ENCODE peak calls at places on chromosome 3, in seven cellular contexts. One of them, this sample, is unnamed.
A peak's percentile ranks its signal among the peaks of the same experiment; 100 is the strongest.

GRCh38 chr3:101928890-101929289 is 79.6 kb downstream of the NFKBIZ start:
- DNase-seq in stimulated activated CD4-positive, alpha-beta T cell treated with anti-CD3 and anti-CD28 coated beads, Interleukin-2, amount 100 ng/mL, for 24 hours: no peak
- DNase-seq in left lobe of liver: no peak
- DNase-seq in AG04450: no peak
- DNase-seq in cerebellar cortex: no peak
- DNase-seq in T-helper 17 cell: no peak
- DNase-seq in tibial artery: no peak
- DNase-seq in this sample: no peak

GRCh38 chr3:13482106-13482690 is 2.1 kb downstream of the HDAC11 start:
- DNase-seq in T-helper 17 cell: no peak
- DNase-seq in cerebellar cortex: no peak
- DNase-seq in stimulated activated CD4-positive, alpha-beta T cell treated with anti-CD3 and anti-CD28 coated beads, Interleukin-2, amount 100 ng/mL, for 24 hours: no peak
- DNase-seq in tibial artery: no peak
- DNase-seq in AG04450: no peak
- DNase-seq in left lobe of liver: no peak
- DNase-seq in this sample: no peak

GRCh38 chr3:127732879-127733350 is 60.2 kb downstream of the ABTB1 start:
- DNase-seq in tibial artery: no peak
- DNase-seq in cerebellar cortex: no peak
- DNase-seq in T-helper 17 cell: no peak
- DNase-seq in left lobe of liver: no peak
- DNase-seq in stimulated activated CD4-positive, alpha-beta T cell treated with anti-CD3 and anti-CD28 coated beads, Interleukin-2, amount 100 ng/mL, for 24 hours: no peak
- DNase-seq in AG04450: no peak
- DNase-seq in this sample: no peak

GRCh38 chr3:148319161-148319915 is 378.4 kb upstream of the AGTR1 start:
- DNase-seq in AG04450: peak; percentile 44
- DNase-seq in T-helper 17 cell: no peak
- DNase-seq in cerebellar cortex: no peak
- DNase-seq in tibial artery: no peak
- DNase-seq in stimulated activated CD4-positive, alpha-beta T cell treated with anti-CD3 and anti-CD28 coated beads, Interleukin-2, amount 100 ng/mL, for 24 hours: no peak
- DNase-seq in left lobe of liver: no peak
- DNase-seq in this sample: peak; percentile 10

GRCh38 chr3:129162729-129163579 is 2.1 kb upstream of the ISY1 start:
- DNase-seq in tibial artery: no peak
- DNase-seq in stimulated activated CD4-positive, alpha-beta T cell treated with anti-CD3 and anti-CD28 coated beads, Interleukin-2, amount 100 ng/mL, for 24 hours: no peak
- DNase-seq in T-helper 17 cell: no peak
- DNase-seq in AG04450: no peak
- DNase-seq in cerebellar cortex: peak; percentile 36
- DNase-seq in left lobe of liver: no peak
- DNase-seq in this sample: no peak

GRCh38 chr3:37712918-37713819 is 148.5 kb upstream of the CTDSPL start:
- DNase-seq in tibial artery: no peak
- DNase-seq in T-helper 17 cell: no peak
- DNase-seq in AG04450: no peak
- DNase-seq in left lobe of liver: no peak
- DNase-seq in stimulated activated CD4-positive, alpha-beta T cell treated with anti-CD3 and anti-CD28 coated beads, Interleukin-2, amount 100 ng/mL, for 24 hours: no peak
- DNase-seq in cerebellar cortex: no peak
- DNase-seq in this sample: no peak

GRCh38 chr3:129888739-129889138 is 4.8 kb downstream of the TMCC1 start:
- DNase-seq in T-helper 17 cell: no peak
- DNase-seq in cerebellar cortex: no peak
- DNase-seq in left lobe of liver: no peak
- DNase-seq in stimulated activated CD4-positive, alpha-beta T cell treated with anti-CD3 and anti-CD28 coated beads, Interleukin-2, amount 100 ng/mL, for 24 hours: no peak
- DNase-seq in AG04450: peak; percentile 93
- DNase-seq in tibial artery: no peak
- DNase-seq in this sample: no peak

GRCh38 chr3:105354429-105354828 is 12.3 kb upstream of the ALCAM start:
- DNase-seq in AG04450: no peak
- DNase-seq in left lobe of liver: no peak
- DNase-seq in T-helper 17 cell: no peak
- DNase-seq in cerebellar cortex: no peak
- DNase-seq in stimulated activated CD4-positive, alpha-beta T cell treated with anti-CD3 and anti-CD28 coated beads, Interleukin-2, amount 100 ng/mL, for 24 hours: no peak
- DNase-seq in tibial artery: no peak
- DNase-seq in this sample: no peak

GRCh38 chr3:42068303-42069088 is 22.7 kb upstream of the TRAK1 start:
- DNase-seq in tibial artery: no peak
- DNase-seq in AG04450: no peak
- DNase-seq in stimulated activated CD4-positive, alpha-beta T cell treated with anti-CD3 and anti-CD28 coated beads, Interleukin-2, amount 100 ng/mL, for 24 hours: no peak
- DNase-seq in T-helper 17 cell: no peak
- DNase-seq in cerebellar cortex: no peak
- DNase-seq in left lobe of liver: no peak
- DNase-seq in this sample: no peak

GRCh38 chr3:126936853-126937395 is 46.0 kb upstream of the PLXNA1 start:
- DNase-seq in tibial artery: peak; percentile 12
- DNase-seq in stimulated activated CD4-positive, alpha-beta T cell treated with anti-CD3 and anti-CD28 coated beads, Interleukin-2, amount 100 ng/mL, for 24 hours: no peak
- DNase-seq in T-helper 17 cell: no peak
- DNase-seq in AG04450: no peak
- DNase-seq in left lobe of liver: no peak
- DNase-seq in cerebellar cortex: peak; percentile 55
- DNase-seq in this sample: no peak

GRCh38 chr3:196800742-196801141 is 61.1 kb downstream of the PAK2 start:
- DNase-seq in stimulated activated CD4-positive, alpha-beta T cell treated with anti-CD3 and anti-CD28 coated beads, Interleukin-2, amount 100 ng/mL, for 24 hours: no peak
- DNase-seq in tibial artery: no peak
- DNase-seq in cerebellar cortex: no peak
- DNase-seq in left lobe of liver: no peak
- DNase-seq in AG04450: no peak
- DNase-seq in T-helper 17 cell: no peak
- DNase-seq in this sample: no peak

GRCh38 chr3:78497025-78497424 is 1270.8 kb downstream of the ROBO1 start:
- DNase-seq in tibial artery: no peak
- DNase-seq in cerebellar cortex: peak; percentile 84
- DNase-seq in AG04450: no peak
- DNase-seq in T-helper 17 cell: no peak
- DNase-seq in left lobe of liver: no peak
- DNase-seq in stimulated activated CD4-positive, alpha-beta T cell treated with anti-CD3 and anti-CD28 coated beads, Interleukin-2, amount 100 ng/mL, for 24 hours: no peak
- DNase-seq in this sample: no peak

GRCh38 chr3:39146083-39146501 is 7.3 kb downstream of the CSRNP1 start:
- DNase-seq in AG04450: no peak
- DNase-seq in tibial artery: no peak
- DNase-seq in left lobe of liver: peak; percentile 77
- DNase-seq in T-helper 17 cell: no peak
- DNase-seq in stimulated activated CD4-positive, alpha-beta T cell treated with anti-CD3 and anti-CD28 coated beads, Interleukin-2, amount 100 ng/mL, for 24 hours: no peak
- DNase-seq in cerebellar cortex: no peak
- DNase-seq in this sample: no peak

GRCh38 chr3:132432639-132433038 is 15.3 kb downstream of the DNAJC13 start:
- DNase-seq in cerebellar cortex: no peak
- DNase-seq in stimulated activated CD4-positive, alpha-beta T cell treated with anti-CD3 and anti-CD28 coated beads, Interleukin-2, amount 100 ng/mL, for 24 hours: no peak
- DNase-seq in AG04450: peak; percentile 51
- DNase-seq in tibial artery: no peak
- DNase-seq in T-helper 17 cell: no peak
- DNase-seq in left lobe of liver: no peak
- DNase-seq in this sample: no peak

GRCh38 chr3:36695769-36696137 is 68.6 kb downstream of the DCLK3 start:
- DNase-seq in tibial artery: no peak
- DNase-seq in AG04450: peak; percentile 51
- DNase-seq in left lobe of liver: no peak
- DNase-seq in stimulated activated CD4-positive, alpha-beta T cell treated with anti-CD3 and anti-CD28 coated beads, Interleukin-2, amount 100 ng/mL, for 24 hours: no peak
- DNase-seq in T-helper 17 cell: no peak
- DNase-seq in cerebellar cortex: no peak
- DNase-seq in this sample: no peak

GRCh38 chr3:123616593-123616992 is 31.7 kb upstream of the HACD2 start:
- DNase-seq in AG04450: no peak
- DNase-seq in T-helper 17 cell: no peak
- DNase-seq in tibial artery: no peak
- DNase-seq in cerebellar cortex: no peak
- DNase-seq in left lobe of liver: no peak
- DNase-seq in stimulated activated CD4-positive, alpha-beta T cell treated with anti-CD3 and anti-CD28 coated beads, Interleukin-2, amount 100 ng/mL, for 24 hours: no peak
- DNase-seq in this sample: no peak

GRCh38 chr3:46715507-46716175 is 2.0 kb downstream of the PRSS50 start:
- DNase-seq in left lobe of liver: peak; percentile 29
- DNase-seq in AG04450: no peak
- DNase-seq in stimulated activated CD4-positive, alpha-beta T cell treated with anti-CD3 and anti-CD28 coated beads, Interleukin-2, amount 100 ng/mL, for 24 hours: no peak
- DNase-seq in cerebellar cortex: no peak
- DNase-seq in T-helper 17 cell: no peak
- DNase-seq in tibial artery: no peak
- DNase-seq in this sample: no peak